ENCODE peak calls at places on chromosomes 1 and 21, in seven cellular contexts. E is sigmoid colon, I is suprapubic skin, T is stomach, N is uterus, A is spleen, M is IMR-90. U is an unnamed sample.

GRCh38 chr1:157966034-157966671 is 27.3 kb upstream of the KIRREL1 start:
- DNase-seq in E (peak), I (no peak), T (no peak), N (peak), A (no peak), M (peak), U (peak)

GRCh38 chr1:45542591-45542990 is 8.0 kb upstream of the AKR1A1 start:
- DNase-seq in E (no peak), I (no peak), T (peak), N (no peak), A (no peak), M (no peak), U (peak)

GRCh38 chr21:46065215-46065992 is 32.5 kb upstream of the COL6A2 start:
- DNase-seq in E (peak), I (peak), T (no peak), N (peak), A (no peak), M (peak), U (no peak)

GRCh38 chr1:37622131-37622530 is 12.6 kb downstream of the RSPO1 start:
- DNase-seq in E (no peak), I (no peak), T (no peak), N (no peak), A (no peak), M (no peak), U (no peak)

GRCh38 chr21:40231979-40232378 is 364.7 kb downstream of the PCP4 start:
- DNase-seq in E (no peak), I (no peak), T (no peak), N (no peak), A (no peak), M (no peak), U (no peak)

GRCh38 chr21:36247316-36247715 is 72.7 kb upstream of the MORC3 start:
- DNase-seq in E (no peak), I (no peak), T (no peak), N (no peak), A (no peak), M (peak), U (no peak)

GRCh38 chr21:44682580-44683151 is 703 bp upstream of the KRTAP12-1 start:
- DNase-seq in E (no peak), I (no peak), T (no peak), N (no peak), A (no peak), M (no peak), U (no peak)

GRCh38 chr1:81562934-81563333 is 237.8 kb upstream of the ADGRL2 start:
- DNase-seq in E (no peak), I (no peak), T (no peak), N (no peak), A (no peak), M (no peak), U (no peak)

GRCh38 chr1:30743584-30744059 is 14.0 kb downstream of the LAPTM5 start:
- DNase-seq in E (no peak), I (no peak), T (no peak), N (no peak), A (peak), M (no peak), U (no peak)

GRCh38 chr1:44089371-44090070 is 29.1 kb upstream of the KLF17 start:
- DNase-seq in E (no peak), I (no peak), T (no peak), N (no peak), A (no peak), M (no peak), U (peak)

GRCh38 chr1:24382165-24382577 is 31.4 kb downstream of the STPG1 start:
- DNase-seq in E (no peak), I (peak), T (no peak), N (no peak), A (no peak), M (no peak), U (no peak)

GRCh38 chr1:222792744-222793143 is 22.1 kb upstream of the DISP1 start:
- DNase-seq in E (no peak), I (no peak), T (no peak), N (no peak), A (no peak), M (peak), U (no peak)

GRCh38 chr1:22953392-22954141 is 19.1 kb downstream of the LACTBL1 start:
- DNase-seq in E (no peak), I (no peak), T (no peak), N (no peak), A (peak), M (no peak), U (no peak)

GRCh38 chr21:45386728-45387371 is 18.1 kb upstream of the COL18A1 start:
- DNase-seq in E (peak), I (no peak), T (no peak), N (peak), A (peak), M (peak), U (peak)

GRCh38 chr1:228141082-228141870 is 1.2 kb downstream of the GUK1 start:
- DNase-seq in E (peak), I (no peak), T (peak), N (peak), A (peak), M (peak), U (no peak)

GRCh38 chr1:196462101-196462500 is 146.1 kb downstream of the KCNT2 start:
- DNase-seq in E (no peak), I (no peak), T (no peak), N (no peak), A (no peak), M (peak), U (no peak)

GRCh38 chr1:3070304-3070653 is 1.3 kb downstream of the PRDM16 start:
- DNase-seq in E (no peak), I (no peak), T (no peak), N (no peak), A (no peak), M (no peak), U (no peak)

GRCh38 chr1:51331206-51332100 is 1.1 kb upstream of the TTC39A start:
- DNase-seq in E (no peak), I (peak), T (peak), N (no peak), A (no peak), M (peak), U (peak)

GRCh38 chr1:183330335-183330734 is 87.8 kb downstream of the NMNAT2 start:
- DNase-seq in E (no peak), I (no peak), T (no peak), N (no peak), A (no peak), M (no peak), U (no peak)

GRCh38 chr21:36608251-36608650 is 90.7 kb upstream of the SIM2 start:
- DNase-seq in E (no peak), I (no peak), T (no peak), N (no peak), A (no peak), M (no peak), U (no peak)

GRCh38 chr1:220787069-220787614 is 429 bp downstream of the MTARC1 start:
- DNase-seq in E (peak), I (no peak), T (peak), N (no peak), A (peak), M (no peak), U (no peak)

GRCh38 chr21:44919913-44920693 is 596 bp downstream of the ITGB2 start:
- DNase-seq in E (no peak), I (no peak), T (no peak), N (no peak), A (peak), M (no peak), U (no peak)

GRCh38 chr1:24707659-24708058 is 37.6 kb upstream of the CLIC4 start:
- DNase-seq in E (no peak), I (no peak), T (no peak), N (no peak), A (no peak), M (peak), U (no peak)

GRCh38 chr1:9316080-9316444 is 23.4 kb downstream of the SPSB1 start:
- DNase-seq in E (no peak), I (no peak), T (no peak), N (no peak), A (no peak), M (no peak), U (no peak)

GRCh38 chr1:44239337-44239960 is 26.2 kb downstream of the DMAP1 start:
- DNase-seq in E (peak), I (no peak), T (no peak), N (peak), A (peak), M (peak), U (no peak)

GRCh38 chr1:19743180-19743579 is 56.5 kb downstream of the TMCO4 start:
- DNase-seq in E (no peak), I (no peak), T (no peak), N (no peak), A (no peak), M (no peak), U (no peak)

GRCh38 chr1:173280899-173281660 is 73.9 kb upstream of the TNFSF4 start:
- DNase-seq in E (no peak), I (no peak), T (no peak), N (no peak), A (no peak), M (peak), U (no peak)

GRCh38 chr1:19437911-19438310 is 47.4 kb downstream of the CAPZB start:
- DNase-seq in E (peak), I (peak), T (peak), N (peak), A (no peak), M (peak), U (peak)

GRCh38 chr1:175354080-175354479 is 161.5 kb upstream of the KIAA0040 start:
- DNase-seq in E (no peak), I (no peak), T (no peak), N (no peak), A (no peak), M (no peak), U (no peak)

GRCh38 chr1:214058071-214058470 is 70.3 kb downstream of the PROX1 start:
- DNase-seq in E (no peak), I (no peak), T (no peak), N (no peak), A (no peak), M (no peak), U (no peak)

GRCh38 chr1:93938461-93939145 is 29.4 kb upstream of the GCLM start:
- DNase-seq in E (no peak), I (no peak), T (no peak), N (no peak), A (no peak), M (no peak), U (no peak)

GRCh38 chr21:44498280-44498964 is 41.6 kb downstream of the KRTAP10-1 start:
- DNase-seq in E (no peak), I (no peak), T (no peak), N (no peak), A (no peak), M (no peak), U (no peak)

GRCh38 chr1:201348211-201348566 is 29.3 kb downstream of the TNNT2 start:
- DNase-seq in E (no peak), I (no peak), T (peak), N (no peak), A (peak), M (peak), U (peak)

GRCh38 chr21:31938330-31939301 is 65.8 kb downstream of the HUNK start:
- DNase-seq in E (no peak), I (no peak), T (no peak), N (no peak), A (no peak), M (no peak), U (no peak)

GRCh38 chr21:34890724-34891609 is 158.1 kb downstream of the RUNX1 start:
- DNase-seq in E (peak), I (no peak), T (no peak), N (no peak), A (peak), M (peak), U (no peak)

GRCh38 chr1:64882574-64883255 is 83.6 kb downstream of the JAK1 start:
- DNase-seq in E (no peak), I (no peak), T (no peak), N (no peak), A (no peak), M (no peak), U (no peak)

GRCh38 chr1:159011701-159012100 is 2.0 kb downstream of the IFI16 start:
- DNase-seq in E (no peak), I (no peak), T (no peak), N (no peak), A (no peak), M (no peak), U (no peak)

GRCh38 chr1:159015440-159015909 is 5.8 kb downstream of the IFI16 start:
- DNase-seq in E (peak), I (no peak), T (peak), N (peak), A (peak), M (peak), U (peak)

GRCh38 chr1:159012495-159012894 is 2.8 kb downstream of the IFI16 start:
- DNase-seq in E (no peak), I (no peak), T (no peak), N (no peak), A (peak), M (peak), U (no peak)

GRCh38 chr1:159014851-159015250 is 5.1 kb downstream of the IFI16 start:
- DNase-seq in E (no peak), I (no peak), T (no peak), N (no peak), A (no peak), M (no peak), U (no peak)

GRCh38 chr1:159014003-159014571 is 4.4 kb downstream of the IFI16 start:
- DNase-seq in E (no peak), I (no peak), T (no peak), N (no peak), A (no peak), M (no peak), U (no peak)
- H3K4me3 ChIP-seq in E (no peak), I (peak), T (no peak), N (no peak), A (peak), M (no peak), U (peak)

GRCh38 chr1:237690656-237691055 is 200.1 kb downstream of the ZP4 start:
- DNase-seq in E (no peak), I (no peak), T (no peak), N (no peak), A (no peak), M (no peak), U (no peak)
- H3K27ac ChIP-seq in E (no peak), I (no peak), T (no peak), N (no peak), A (no peak), M (no peak), U (no peak)

GRCh38 chr1:149849246-149849946 is 50.0 kb upstream of the BOLA1 start:
- DNase-seq in E (no peak), I (no peak), T (no peak), N (no peak), A (no peak), M (no peak), U (peak)

GRCh38 chr1:149848811-149849210 is 50.6 kb upstream of the BOLA1 start:
- DNase-seq in E (no peak), I (no peak), T (no peak), N (no peak), A (no peak), M (no peak), U (no peak)

GRCh38 chr1:149848340-149848771 is 51.0 kb upstream of the BOLA1 start:
- DNase-seq in E (no peak), I (no peak), T (no peak), N (no peak), A (no peak), M (no peak), U (peak)

GRCh38 chr1:149846600-149847466 is 52.5 kb upstream of the BOLA1 start:
- DNase-seq in E (no peak), I (no peak), T (no peak), N (no peak), A (no peak), M (no peak), U (no peak)

DNA sequence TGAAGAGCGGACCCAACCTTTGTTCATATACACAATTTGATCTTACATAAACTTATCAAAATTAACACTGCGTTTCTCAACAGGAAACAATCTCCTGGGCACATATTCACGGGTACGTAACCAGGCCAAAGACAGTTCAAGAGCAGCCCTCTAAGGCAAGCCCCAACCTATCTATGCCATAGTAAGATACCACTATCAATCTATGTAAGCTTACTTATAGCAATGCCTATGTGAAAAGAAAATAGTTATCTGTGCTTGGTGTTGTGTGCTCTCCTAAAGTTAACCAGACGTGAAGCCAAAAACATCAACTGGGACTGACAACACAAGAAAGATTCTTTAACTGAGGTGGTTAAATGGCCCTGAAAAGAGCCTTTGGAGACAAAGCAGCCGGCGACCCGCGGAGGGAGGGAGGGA is 49.4 kb upstream of the BOLA1 start:
- DNase-seq in E (no peak), I (no peak), T (no peak), N (no peak), A (no peak), M (no peak), U (no peak)
- TF ChIP-seq POLR2A in E (no peak), I (no peak), T (no peak), N (no peak), A (no peak), M (no peak), U (no peak)

DNA sequence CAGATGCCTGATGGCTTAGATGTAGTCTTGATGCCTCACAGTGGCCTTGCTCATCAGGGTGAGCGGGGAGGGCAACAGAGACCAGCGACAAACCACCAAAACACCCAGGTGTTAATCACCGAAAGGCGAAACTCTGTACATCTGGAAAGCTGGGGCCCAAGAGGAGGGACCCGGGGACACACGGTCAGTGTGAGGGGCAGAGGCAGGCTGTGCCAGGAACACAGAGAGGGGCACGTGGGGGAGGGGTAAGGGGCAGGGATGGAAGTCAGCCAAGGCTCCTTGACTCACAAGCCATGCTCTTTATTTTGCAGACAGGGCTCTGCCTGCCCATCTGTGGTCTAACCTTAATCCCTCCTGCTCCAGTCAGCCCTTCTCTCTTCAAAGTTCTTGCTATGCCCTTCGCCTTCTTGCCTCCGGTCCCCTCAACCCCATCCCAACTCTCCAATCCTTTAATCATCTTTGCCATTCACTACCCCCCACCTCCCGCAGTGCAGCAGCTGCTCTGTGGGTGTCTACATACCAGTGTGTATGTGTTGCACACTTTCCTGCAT is 4.3 kb downstream of the MEF2D start:
- DNase-seq in E (no peak), I (no peak), T (no peak), N (no peak), A (peak), M (peak), U (peak)
- H3K4me3 ChIP-seq in E (peak), I (peak), T (peak), N (no peak), A (no peak), M (no peak), U (no peak)

GRCh38 chr1:225260319-225260718 is 167.5 kb downstream of the LBR start:
- DNase-seq in E (no peak), I (no peak), T (no peak), N (no peak), A (no peak), M (no peak), U (no peak)
- H3K27ac ChIP-seq in E (no peak), I (no peak), T (no peak), N (no peak), A (no peak), M (no peak), U (no peak)

GRCh38 chr1:169103443-169103842 is 3.0 kb upstream of the ATP1B1 start:
- DNase-seq in E (no peak), I (no peak), T (peak), N (no peak), A (no peak), M (no peak), U (no peak)
- TF ChIP-seq POLR2A in E (no peak), I (no peak), T (no peak), N (no peak), A (no peak), M (no peak), U (no peak)

GRCh38 chr1:39158330-39159086 is 46.0 kb upstream of the MACF1 start:
- DNase-seq in E (no peak), I (no peak), T (peak), N (no peak), A (no peak), M (peak), U (no peak)
- H3K4me3 ChIP-seq in E (no peak), I (peak), T (peak), N (no peak), A (no peak), M (peak), U (no peak)

GRCh38 chr1:203486618-203487370 is 7.2 kb upstream of the OPTC start:
- DNase-seq in E (peak), I (no peak), T (no peak), N (peak), A (no peak), M (no peak), U (no peak)
- H3K27ac ChIP-seq in E (peak), I (peak), T (peak), N (peak), A (no peak), M (peak), U (peak)

U was measured in adrenal gland.